ENCODE peak calls at places on chromosome 3, in four cellular contexts. One of them, this sample, is unnamed.

GRCh38 chr3:53804697-53805462 is 41.3 kb downstream of the CHDH start:
- DNase-seq in astrocyte: peak
- DNase-seq in brain microvascular endothelial cell: peak
- DNase-seq in OCI-LY7: peak
- DNase-seq in this sample: no peak

GRCh38 chr3:14849831-14850230 is 31.1 kb downstream of the FGD5 start:
- DNase-seq in astrocyte: no peak
- DNase-seq in brain microvascular endothelial cell: no peak
- DNase-seq in OCI-LY7: no peak
- DNase-seq in this sample: no peak

GRCh38 chr3:4338751-4339150 is 35.6 kb downstream of the SETMAR start:
- DNase-seq in astrocyte: no peak
- DNase-seq in brain microvascular endothelial cell: no peak
- DNase-seq in OCI-LY7: no peak
- DNase-seq in this sample: no peak

GRCh38 chr3:65284971-65285370 is 597.2 kb upstream of the ADAMTS9 start:
- DNase-seq in astrocyte: no peak
- DNase-seq in brain microvascular endothelial cell: no peak
- DNase-seq in OCI-LY7: no peak
- DNase-seq in this sample: no peak

GRCh38 chr3:117660941-117661635 is 951.5 kb downstream of the TUSC7 start:
- DNase-seq in astrocyte: peak
- DNase-seq in brain microvascular endothelial cell: peak
- DNase-seq in OCI-LY7: no peak
- DNase-seq in this sample: no peak

GRCh38 chr3:146574173-146574572 is 29.8 kb upstream of the PLSCR1 start:
- DNase-seq in astrocyte: no peak
- DNase-seq in brain microvascular endothelial cell: no peak
- DNase-seq in OCI-LY7: no peak
- DNase-seq in this sample: no peak

GRCh38 chr3:64082917-64083587 is 59.8 kb upstream of the PSMD6 start:
- DNase-seq in astrocyte: no peak
- DNase-seq in brain microvascular endothelial cell: no peak
- DNase-seq in OCI-LY7: no peak
- DNase-seq in this sample: no peak

GRCh38 chr3:27456554-27456953 is 27.6 kb downstream of the SLC4A7 start:
- DNase-seq in astrocyte: no peak
- DNase-seq in brain microvascular endothelial cell: no peak
- DNase-seq in OCI-LY7: no peak
- DNase-seq in this sample: no peak

GRCh38 chr3:123102826-123103225 is 36.0 kb downstream of the PDIA5 start:
- DNase-seq in astrocyte: no peak
- DNase-seq in brain microvascular endothelial cell: no peak
- DNase-seq in OCI-LY7: no peak
- DNase-seq in this sample: no peak

GRCh38 chr3:44338010-44338827 is at the start of gene TCAIM:
- DNase-seq in astrocyte: peak
- DNase-seq in brain microvascular endothelial cell: peak
- DNase-seq in OCI-LY7: peak
- DNase-seq in this sample: peak

GRCh38 chr3:182585532-182586150 is 207.7 kb upstream of the ATP11B start:
- DNase-seq in astrocyte: no peak
- DNase-seq in brain microvascular endothelial cell: no peak
- DNase-seq in OCI-LY7: no peak
- DNase-seq in this sample: no peak

GRCh38 chr3:141680620-141681389 is 57.3 kb upstream of the RNF7 start:
- DNase-seq in astrocyte: peak
- DNase-seq in brain microvascular endothelial cell: peak
- DNase-seq in OCI-LY7: no peak
- DNase-seq in this sample: no peak

GRCh38 chr3:183252973-183253363 is at the start of gene B3GNT5:
- DNase-seq in astrocyte: no peak
- DNase-seq in brain microvascular endothelial cell: no peak
- DNase-seq in OCI-LY7: no peak
- DNase-seq in this sample: no peak

GRCh38 chr3:148742127-148742526 is 44.4 kb downstream of the AGTR1 start:
- DNase-seq in astrocyte: no peak
- DNase-seq in brain microvascular endothelial cell: no peak
- DNase-seq in OCI-LY7: no peak
- DNase-seq in this sample: no peak

GRCh38 chr3:101159478-101159877 is 160.9 kb downstream of the IMPG2 start:
- DNase-seq in astrocyte: no peak
- DNase-seq in brain microvascular endothelial cell: no peak
- DNase-seq in OCI-LY7: no peak
- DNase-seq in this sample: no peak

GRCh38 chr3:12388185-12388584 is 96.1 kb upstream of the TSEN2 start:
- DNase-seq in astrocyte: no peak
- DNase-seq in brain microvascular endothelial cell: no peak
- DNase-seq in OCI-LY7: no peak
- DNase-seq in this sample: no peak

GRCh38 chr3:148318240-148318639 is 379.5 kb upstream of the AGTR1 start:
- DNase-seq in astrocyte: no peak
- DNase-seq in brain microvascular endothelial cell: no peak
- DNase-seq in OCI-LY7: no peak
- DNase-seq in this sample: no peak

GRCh38 chr3:33722626-33723370 is 4.7 kb upstream of the CLASP2 start:
- DNase-seq in astrocyte: peak
- DNase-seq in brain microvascular endothelial cell: no peak
- DNase-seq in OCI-LY7: no peak
- DNase-seq in this sample: no peak

GRCh38 chr3:172258616-172259015 is 189.6 kb downstream of the GHSR start:
- DNase-seq in astrocyte: peak
- DNase-seq in brain microvascular endothelial cell: no peak
- DNase-seq in OCI-LY7: no peak
- DNase-seq in this sample: no peak

GRCh38 chr3:48595526-48596121 is 495 bp upstream of the COL7A1 start:
- DNase-seq in astrocyte: peak
- DNase-seq in brain microvascular endothelial cell: peak
- DNase-seq in OCI-LY7: no peak
- DNase-seq in this sample: peak
- H3K4me3 ChIP-seq in astrocyte: peak
- H3K4me3 ChIP-seq in brain microvascular endothelial cell: peak
- H3K4me3 ChIP-seq in OCI-LY7: no peak
- H3K4me3 ChIP-seq in this sample: peak

GRCh38 chr3:112409061-112409460 is 76.1 kb downstream of the CD200 start:
- DNase-seq in astrocyte: no peak
- DNase-seq in brain microvascular endothelial cell: no peak
- DNase-seq in OCI-LY7: no peak
- DNase-seq in this sample: no peak
- H3K4me3 ChIP-seq in astrocyte: no peak
- H3K4me3 ChIP-seq in brain microvascular endothelial cell: no peak
- H3K4me3 ChIP-seq in OCI-LY7: no peak
- H3K4me3 ChIP-seq in this sample: no peak

GRCh38 chr3:60045686-60046085 is 995.9 kb upstream of the CFAP20DC start:
- DNase-seq in astrocyte: no peak
- DNase-seq in brain microvascular endothelial cell: no peak
- DNase-seq in OCI-LY7: no peak
- DNase-seq in this sample: no peak
- H3K4me3 ChIP-seq in astrocyte: no peak
- H3K4me3 ChIP-seq in brain microvascular endothelial cell: no peak
- H3K4me3 ChIP-seq in OCI-LY7: no peak
- H3K4me3 ChIP-seq in this sample: no peak

DNA sequence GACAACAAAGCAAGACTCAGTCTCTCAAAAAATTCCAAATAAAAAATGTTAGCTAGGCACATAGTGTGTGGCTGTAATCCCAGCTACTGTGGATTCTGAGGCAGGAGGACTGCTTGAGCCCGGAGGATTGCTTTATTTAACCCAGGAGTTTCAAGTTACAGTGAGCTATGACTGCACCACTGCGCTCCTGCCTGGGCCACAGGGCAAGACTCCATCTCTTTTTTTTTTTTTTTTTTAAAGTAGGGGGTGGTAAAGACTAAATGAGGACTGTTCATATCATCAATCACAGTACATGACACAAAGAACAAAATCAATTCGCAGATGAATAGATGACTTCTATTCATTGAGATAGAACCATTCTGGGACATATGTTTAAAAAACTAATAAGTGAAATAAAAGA is 48.1 kb downstream of the ACAP2 start:
- DNase-seq in astrocyte: peak
- DNase-seq in brain microvascular endothelial cell: peak
- DNase-seq in OCI-LY7: no peak
- DNase-seq in this sample: no peak
- H3K4me3 ChIP-seq in astrocyte: no peak
- H3K4me3 ChIP-seq in brain microvascular endothelial cell: no peak
- H3K4me3 ChIP-seq in OCI-LY7: no peak
- H3K4me3 ChIP-seq in this sample: no peak

DNA sequence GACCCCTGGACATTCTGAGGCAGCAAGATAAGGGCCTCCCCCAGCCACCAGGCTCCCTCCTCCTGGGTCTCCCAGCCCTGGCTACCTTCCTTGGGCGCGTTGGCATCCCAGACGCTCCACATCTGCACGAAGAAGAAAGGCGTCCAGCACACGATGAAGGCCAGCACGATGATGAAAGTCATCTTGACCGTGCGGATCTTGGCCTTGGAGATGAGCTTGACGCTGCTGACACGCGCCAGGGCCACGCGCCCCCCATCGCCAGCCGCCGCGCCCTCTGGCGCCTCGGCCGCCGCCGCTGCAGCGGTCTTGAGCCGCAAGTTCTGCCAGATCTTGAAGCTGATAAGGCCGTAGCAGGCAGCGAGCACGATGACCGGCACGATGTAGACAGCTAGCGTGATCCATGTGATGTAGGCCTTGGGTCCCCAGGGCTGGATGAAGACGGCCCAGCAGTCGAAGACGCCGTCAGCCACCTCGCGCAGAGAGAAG is 2.2 kb downstream of the OXTR start:
- DNase-seq in astrocyte: no peak
- DNase-seq in brain microvascular endothelial cell: no peak
- DNase-seq in OCI-LY7: no peak
- DNase-seq in this sample: no peak
- H3K4me3 ChIP-seq in astrocyte: peak
- H3K4me3 ChIP-seq in brain microvascular endothelial cell: no peak
- H3K4me3 ChIP-seq in OCI-LY7: no peak
- H3K4me3 ChIP-seq in this sample: peak

GRCh38 chr3:71504250-71505036 is 79.1 kb downstream of the FOXP1 start:
- DNase-seq in astrocyte: peak
- DNase-seq in brain microvascular endothelial cell: peak
- DNase-seq in OCI-LY7: no peak
- DNase-seq in this sample: no peak
- H3K4me3 ChIP-seq in astrocyte: peak
- H3K4me3 ChIP-seq in brain microvascular endothelial cell: peak
- H3K4me3 ChIP-seq in OCI-LY7: no peak
- H3K4me3 ChIP-seq in this sample: no peak

GRCh38 chr3:188396900-188397299 is 242.9 kb downstream of the LPP start:
- DNase-seq in astrocyte: no peak
- DNase-seq in brain microvascular endothelial cell: no peak
- DNase-seq in OCI-LY7: no peak
- DNase-seq in this sample: no peak
- H3K4me3 ChIP-seq in astrocyte: no peak
- H3K4me3 ChIP-seq in brain microvascular endothelial cell: no peak
- H3K4me3 ChIP-seq in OCI-LY7: peak
- H3K4me3 ChIP-seq in this sample: peak

GRCh38 chr3:61734980-61735731 is 173.8 kb downstream of the PTPRG start:
- DNase-seq in astrocyte: no peak
- DNase-seq in brain microvascular endothelial cell: no peak
- DNase-seq in OCI-LY7: no peak
- DNase-seq in this sample: no peak
- H3K4me3 ChIP-seq in astrocyte: no peak
- H3K4me3 ChIP-seq in brain microvascular endothelial cell: no peak
- H3K4me3 ChIP-seq in OCI-LY7: no peak
- H3K4me3 ChIP-seq in this sample: no peak

DNA sequence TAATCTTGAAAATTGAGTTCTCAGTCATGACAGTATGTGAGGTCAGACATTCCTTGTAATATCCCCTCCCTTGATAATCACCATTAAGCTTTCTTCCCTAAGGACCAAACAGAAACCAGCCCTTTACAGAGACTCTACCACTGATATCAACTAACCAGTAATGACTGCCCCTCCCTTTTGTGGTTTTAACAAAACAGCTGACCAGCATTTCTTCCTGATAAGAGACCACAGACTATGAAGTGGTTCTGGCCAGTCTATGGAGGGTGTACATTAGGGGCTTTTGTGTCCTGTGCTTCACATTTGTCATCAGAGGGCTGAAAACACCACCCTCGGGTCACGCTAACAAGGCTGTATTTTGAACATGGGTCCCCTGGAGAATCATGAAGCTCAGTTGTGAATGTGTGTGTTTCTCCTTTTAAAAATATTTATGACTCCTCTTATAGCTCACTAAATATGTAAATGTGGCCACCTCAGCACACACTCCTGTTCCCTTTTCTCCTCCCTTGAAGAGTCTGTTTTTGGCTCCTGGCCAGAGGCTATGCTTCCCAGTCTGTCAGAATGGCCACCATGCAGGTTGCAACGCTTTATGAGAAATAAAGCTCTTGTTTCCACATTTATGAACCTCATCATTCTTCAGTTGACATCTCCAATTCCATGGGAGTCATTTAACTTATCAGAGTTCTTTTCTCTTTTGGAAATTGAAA is 239.3 kb downstream of the CPNE4 start:
- DNase-seq in astrocyte: peak
- DNase-seq in brain microvascular endothelial cell: peak
- DNase-seq in OCI-LY7: no peak
- DNase-seq in this sample: no peak
- H3K4me3 ChIP-seq in astrocyte: no peak
- H3K4me3 ChIP-seq in brain microvascular endothelial cell: no peak
- H3K4me3 ChIP-seq in OCI-LY7: no peak
- H3K4me3 ChIP-seq in this sample: no peak

DNA sequence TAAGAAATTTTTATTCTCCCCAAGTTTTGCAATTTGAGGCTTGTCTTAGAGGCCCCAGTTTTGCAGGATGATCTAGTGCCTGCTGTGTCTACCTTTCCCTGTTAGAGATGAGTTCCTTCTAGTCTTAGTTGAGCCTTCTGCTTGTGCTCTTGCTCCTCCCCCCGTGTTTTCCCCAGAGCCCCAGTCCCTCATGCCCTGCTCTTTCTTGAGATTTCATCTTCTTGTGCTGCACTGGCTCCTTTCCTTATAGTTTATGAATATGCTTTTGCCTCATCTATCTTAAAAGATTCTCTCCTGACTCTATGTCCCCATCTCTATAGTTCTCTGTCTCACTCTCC is 4.7 kb downstream of the GAP43 start:
- DNase-seq in astrocyte: no peak
- DNase-seq in brain microvascular endothelial cell: no peak
- DNase-seq in OCI-LY7: no peak
- DNase-seq in this sample: no peak
- H3K4me3 ChIP-seq in astrocyte: no peak
- H3K4me3 ChIP-seq in brain microvascular endothelial cell: no peak
- H3K4me3 ChIP-seq in OCI-LY7: no peak
- H3K4me3 ChIP-seq in this sample: no peak